ENCODE peak calls at places on chromosomes 3 and 15, in eight cellular contexts. One of them, this sample, is unnamed.

GRCh38 chr3:190385835-190386688 is 1.9 kb upstream of the CLDN16 start:
- DNase-seq in T-helper 9 cell: no peak
- DNase-seq in body of pancreas: no peak
- DNase-seq in ACHN: peak; percentile 96
- DNase-seq in HS-27A: peak; percentile 92
- DNase-seq in CD4-positive, alpha-beta T cell: no peak
- DNase-seq in dermis microvascular lymphatic vessel endothelial cell: peak; percentile 91
- DNase-seq in NCI-H1930: no peak
- DNase-seq in this sample: no peak

GRCh38 chr3:144127700-144128099 is 156.1 kb downstream of the DIPK2A start:
- DNase-seq in T-helper 9 cell: no peak
- DNase-seq in body of pancreas: no peak
- DNase-seq in ACHN: no peak
- DNase-seq in HS-27A: no peak
- DNase-seq in CD4-positive, alpha-beta T cell: no peak
- DNase-seq in dermis microvascular lymphatic vessel endothelial cell: no peak
- DNase-seq in NCI-H1930: no peak
- DNase-seq in this sample: no peak

GRCh38 chr15:37876900-37877299 is 57.5 kb upstream of the TMCO5A start:
- DNase-seq in T-helper 9 cell: no peak
- DNase-seq in body of pancreas: no peak
- DNase-seq in ACHN: no peak
- DNase-seq in HS-27A: no peak
- DNase-seq in CD4-positive, alpha-beta T cell: no peak
- DNase-seq in dermis microvascular lymphatic vessel endothelial cell: no peak
- DNase-seq in NCI-H1930: no peak
- DNase-seq in this sample: no peak

GRCh38 chr3:23685484-23686258 is 120.1 kb upstream of the UBE2E1 start:
- DNase-seq in T-helper 9 cell: no peak
- DNase-seq in body of pancreas: peak; percentile 52
- DNase-seq in ACHN: peak; percentile 98
- DNase-seq in HS-27A: peak; percentile 100
- DNase-seq in CD4-positive, alpha-beta T cell: no peak
- DNase-seq in dermis microvascular lymphatic vessel endothelial cell: peak; percentile 89
- DNase-seq in NCI-H1930: no peak
- DNase-seq in this sample: no peak

GRCh38 chr3:72907851-72908620 is 20.2 kb downstream of the GXYLT2 start:
- DNase-seq in T-helper 9 cell: no peak
- DNase-seq in body of pancreas: no peak
- DNase-seq in ACHN: peak; percentile 8
- DNase-seq in HS-27A: no peak
- DNase-seq in CD4-positive, alpha-beta T cell: no peak
- DNase-seq in dermis microvascular lymphatic vessel endothelial cell: peak; percentile 70
- DNase-seq in NCI-H1930: no peak
- DNase-seq in this sample: no peak

GRCh38 chr3:105157016-105157765 is 209.5 kb upstream of the ALCAM start:
- DNase-seq in T-helper 9 cell: no peak
- DNase-seq in body of pancreas: no peak
- DNase-seq in ACHN: no peak
- DNase-seq in HS-27A: no peak
- DNase-seq in CD4-positive, alpha-beta T cell: no peak
- DNase-seq in dermis microvascular lymphatic vessel endothelial cell: no peak
- DNase-seq in NCI-H1930: no peak
- DNase-seq in this sample: no peak

GRCh38 chr3:107543666-107544065 is 20.9 kb downstream of the BBX start:
- DNase-seq in T-helper 9 cell: no peak
- DNase-seq in body of pancreas: no peak
- DNase-seq in ACHN: peak; percentile 33
- DNase-seq in HS-27A: no peak
- DNase-seq in CD4-positive, alpha-beta T cell: no peak
- DNase-seq in dermis microvascular lymphatic vessel endothelial cell: peak; percentile 45
- DNase-seq in NCI-H1930: no peak
- DNase-seq in this sample: no peak

GRCh38 chr3:14883226-14883625 is 64.2 kb upstream of the NR2C2 start:
- DNase-seq in T-helper 9 cell: no peak
- DNase-seq in body of pancreas: no peak
- DNase-seq in ACHN: no peak
- DNase-seq in HS-27A: no peak
- DNase-seq in CD4-positive, alpha-beta T cell: no peak
- DNase-seq in dermis microvascular lymphatic vessel endothelial cell: no peak
- DNase-seq in NCI-H1930: no peak
- DNase-seq in this sample: no peak

GRCh38 chr3:128555098-128555825 is 62.3 kb upstream of the GATA2 start:
- DNase-seq in T-helper 9 cell: no peak
- DNase-seq in body of pancreas: no peak
- DNase-seq in ACHN: no peak
- DNase-seq in HS-27A: no peak
- DNase-seq in CD4-positive, alpha-beta T cell: no peak
- DNase-seq in dermis microvascular lymphatic vessel endothelial cell: peak; percentile 85
- DNase-seq in NCI-H1930: no peak
- DNase-seq in this sample: no peak

GRCh38 chr15:31248263-31248662 is 78.4 kb upstream of the KLF13 start:
- DNase-seq in T-helper 9 cell: no peak
- DNase-seq in body of pancreas: no peak
- DNase-seq in ACHN: no peak
- DNase-seq in HS-27A: no peak
- DNase-seq in CD4-positive, alpha-beta T cell: no peak
- DNase-seq in dermis microvascular lymphatic vessel endothelial cell: no peak
- DNase-seq in NCI-H1930: no peak
- DNase-seq in this sample: no peak

GRCh38 chr3:15744176-15744575 is 53.6 kb downstream of the ANKRD28 start:
- DNase-seq in T-helper 9 cell: no peak
- DNase-seq in body of pancreas: no peak
- DNase-seq in ACHN: no peak
- DNase-seq in HS-27A: no peak
- DNase-seq in CD4-positive, alpha-beta T cell: no peak
- DNase-seq in dermis microvascular lymphatic vessel endothelial cell: no peak
- DNase-seq in NCI-H1930: no peak
- DNase-seq in this sample: no peak

GRCh38 chr3:181458857-181459256 is 252.9 kb upstream of the SOX2 start:
- DNase-seq in T-helper 9 cell: no peak
- DNase-seq in body of pancreas: no peak
- DNase-seq in ACHN: no peak
- DNase-seq in HS-27A: no peak
- DNase-seq in CD4-positive, alpha-beta T cell: no peak
- DNase-seq in dermis microvascular lymphatic vessel endothelial cell: no peak
- DNase-seq in NCI-H1930: no peak
- DNase-seq in this sample: no peak

GRCh38 chr3:110579841-110580550 is 491.6 kb upstream of the NECTIN3 start:
- DNase-seq in T-helper 9 cell: no peak
- DNase-seq in body of pancreas: no peak
- DNase-seq in ACHN: no peak
- DNase-seq in HS-27A: no peak
- DNase-seq in CD4-positive, alpha-beta T cell: no peak
- DNase-seq in dermis microvascular lymphatic vessel endothelial cell: no peak
- DNase-seq in NCI-H1930: no peak
- DNase-seq in this sample: no peak

GRCh38 chr15:80970018-80970657 is 19.5 kb downstream of the MESD start:
- DNase-seq in T-helper 9 cell: peak; percentile 59
- DNase-seq in body of pancreas: peak; percentile 67
- DNase-seq in ACHN: peak; percentile 54
- DNase-seq in HS-27A: peak; percentile 53
- DNase-seq in CD4-positive, alpha-beta T cell: peak; percentile 56
- DNase-seq in dermis microvascular lymphatic vessel endothelial cell: peak; percentile 45
- DNase-seq in NCI-H1930: no peak
- DNase-seq in this sample: peak; percentile 30

GRCh38 chr3:38311474-38311873 is 29.4 kb downstream of the SLC22A14 start:
- DNase-seq in T-helper 9 cell: no peak
- DNase-seq in body of pancreas: no peak
- DNase-seq in ACHN: no peak
- DNase-seq in HS-27A: no peak
- DNase-seq in CD4-positive, alpha-beta T cell: no peak
- DNase-seq in dermis microvascular lymphatic vessel endothelial cell: no peak
- DNase-seq in NCI-H1930: no peak
- DNase-seq in this sample: no peak

GRCh38 chr15:93038064-93038705 is 50.8 kb downstream of the RGMA start:
- DNase-seq in T-helper 9 cell: no peak
- DNase-seq in body of pancreas: no peak
- DNase-seq in ACHN: no peak
- DNase-seq in HS-27A: no peak
- DNase-seq in CD4-positive, alpha-beta T cell: no peak
- DNase-seq in dermis microvascular lymphatic vessel endothelial cell: no peak
- DNase-seq in NCI-H1930: no peak
- DNase-seq in this sample: peak; percentile 1

GRCh38 chr3:65995030-65995429 is 43.7 kb downstream of the MAGI1 start:
- DNase-seq in T-helper 9 cell: no peak
- DNase-seq in body of pancreas: no peak
- DNase-seq in ACHN: no peak
- DNase-seq in HS-27A: no peak
- DNase-seq in CD4-positive, alpha-beta T cell: no peak
- DNase-seq in dermis microvascular lymphatic vessel endothelial cell: peak; percentile 28
- DNase-seq in NCI-H1930: no peak
- DNase-seq in this sample: no peak

GRCh38 chr3:133804896-133805295 is 719 bp upstream of the SRPRB start:
- DNase-seq in T-helper 9 cell: no peak
- DNase-seq in body of pancreas: no peak
- DNase-seq in ACHN: no peak
- DNase-seq in HS-27A: no peak
- DNase-seq in CD4-positive, alpha-beta T cell: no peak
- DNase-seq in dermis microvascular lymphatic vessel endothelial cell: no peak
- DNase-seq in NCI-H1930: no peak
- DNase-seq in this sample: no peak

GRCh38 chr15:24075420-24076089 is 388.4 kb upstream of the NDN start:
- DNase-seq in T-helper 9 cell: no peak
- DNase-seq in body of pancreas: no peak
- DNase-seq in ACHN: no peak
- DNase-seq in HS-27A: no peak
- DNase-seq in CD4-positive, alpha-beta T cell: no peak
- DNase-seq in dermis microvascular lymphatic vessel endothelial cell: no peak
- DNase-seq in NCI-H1930: no peak
- DNase-seq in this sample: no peak

GRCh38 chr3:57464801-57465200 is 79.3 kb downstream of the DNAH12 start:
- DNase-seq in T-helper 9 cell: no peak
- DNase-seq in body of pancreas: no peak
- DNase-seq in ACHN: peak; percentile 15
- DNase-seq in HS-27A: no peak
- DNase-seq in CD4-positive, alpha-beta T cell: no peak
- DNase-seq in dermis microvascular lymphatic vessel endothelial cell: peak; percentile 15
- DNase-seq in NCI-H1930: no peak
- DNase-seq in this sample: no peak

GRCh38 chr15:76871930-76872329 is 33.2 kb downstream of the SCAPER start:
- DNase-seq in T-helper 9 cell: no peak
- DNase-seq in body of pancreas: no peak
- DNase-seq in ACHN: no peak
- DNase-seq in HS-27A: no peak
- DNase-seq in CD4-positive, alpha-beta T cell: no peak
- DNase-seq in dermis microvascular lymphatic vessel endothelial cell: peak; percentile 69
- DNase-seq in NCI-H1930: no peak
- DNase-seq in this sample: no peak

This sample was measured in T-helper 17 cell.